ENCODE peak calls at places on chromosomes 5 and 9, in five cellular contexts. One of them, this sample, is unnamed.

GRCh38 chr5:132464155-132464939 is 26.2 kb downstream of the IRF1 start:
- DNase-seq in esophagus muscularis mucosa: no peak
- DNase-seq in breast epithelium: no peak
- DNase-seq in HCT116: no peak
- DNase-seq in uterus: peak
- DNase-seq in this sample: no peak

GRCh38 chr9:72661401-72662135 is 140.2 kb downstream of the TMC1 start:
- DNase-seq in HCT116: no peak
- DNase-seq in breast epithelium: no peak
- DNase-seq in esophagus muscularis mucosa: no peak
- DNase-seq in uterus: no peak
- DNase-seq in this sample: no peak

GRCh38 chr9:85483214-85483613 is 258.5 kb downstream of the AGTPBP1 start:
- DNase-seq in esophagus muscularis mucosa: no peak
- DNase-seq in HCT116: peak
- DNase-seq in uterus: no peak
- DNase-seq in breast epithelium: no peak
- DNase-seq in this sample: no peak

GRCh38 chr5:177371705-177372533 is 12.3 kb upstream of the SLC34A1 start:
- DNase-seq in breast epithelium: no peak
- DNase-seq in HCT116: no peak
- DNase-seq in esophagus muscularis mucosa: no peak
- DNase-seq in uterus: no peak
- DNase-seq in this sample: no peak

GRCh38 chr9:134391319-134392231 is 65.3 kb downstream of the RXRA start:
- DNase-seq in HCT116: no peak
- DNase-seq in breast epithelium: no peak
- DNase-seq in uterus: no peak
- DNase-seq in esophagus muscularis mucosa: no peak
- DNase-seq in this sample: no peak

GRCh38 chr5:435961-436640 is 6.9 kb upstream of the EXOC3 start:
- DNase-seq in breast epithelium: no peak
- DNase-seq in HCT116: no peak
- DNase-seq in uterus: no peak
- DNase-seq in esophagus muscularis mucosa: no peak
- DNase-seq in this sample: no peak

GRCh38 chr9:137435381-137435891 is 5.7 kb downstream of the ENTPD8 start:
- DNase-seq in HCT116: no peak
- DNase-seq in uterus: no peak
- DNase-seq in breast epithelium: no peak
- DNase-seq in esophagus muscularis mucosa: no peak
- DNase-seq in this sample: peak

GRCh38 chr9:87517732-87518131 is 20.1 kb downstream of the DAPK1 start:
- DNase-seq in HCT116: no peak
- DNase-seq in breast epithelium: no peak
- DNase-seq in esophagus muscularis mucosa: no peak
- DNase-seq in uterus: no peak
- DNase-seq in this sample: no peak

GRCh38 chr9:122132539-122132938 is 27.0 kb downstream of the NDUFA8 start:
- DNase-seq in breast epithelium: no peak
- DNase-seq in uterus: no peak
- DNase-seq in esophagus muscularis mucosa: no peak
- DNase-seq in HCT116: no peak
- DNase-seq in this sample: no peak

GRCh38 chr5:154753792-154754191 is 1.4 kb upstream of the LARP1 start:
- DNase-seq in esophagus muscularis mucosa: no peak
- DNase-seq in HCT116: no peak
- DNase-seq in breast epithelium: peak
- DNase-seq in uterus: peak
- DNase-seq in this sample: peak

GRCh38 chr5:159741829-159742228 is 174.5 kb upstream of the ADRA1B start:
- DNase-seq in esophagus muscularis mucosa: peak
- DNase-seq in breast epithelium: no peak
- DNase-seq in HCT116: no peak
- DNase-seq in uterus: no peak
- DNase-seq in this sample: no peak

GRCh38 chr5:123456242-123456641 is 33.0 kb upstream of the CEP120 start:
- DNase-seq in esophagus muscularis mucosa: no peak
- DNase-seq in breast epithelium: no peak
- DNase-seq in HCT116: no peak
- DNase-seq in uterus: no peak
- DNase-seq in this sample: no peak

GRCh38 chr5:181283347-181283746 is 22.4 kb upstream of the TRIM52 start:
- DNase-seq in uterus: no peak
- DNase-seq in esophagus muscularis mucosa: no peak
- DNase-seq in breast epithelium: no peak
- DNase-seq in HCT116: no peak
- DNase-seq in this sample: no peak

GRCh38 chr5:149646564-149646963 is 65.3 kb downstream of the ARHGEF37 start:
- DNase-seq in esophagus muscularis mucosa: no peak
- DNase-seq in breast epithelium: no peak
- DNase-seq in uterus: no peak
- DNase-seq in HCT116: no peak
- DNase-seq in this sample: no peak

GRCh38 chr9:129666575-129666974 is 1.1 kb downstream of the PRRX2 start:
- DNase-seq in esophagus muscularis mucosa: no peak
- DNase-seq in HCT116: no peak
- DNase-seq in uterus: no peak
- DNase-seq in breast epithelium: no peak
- DNase-seq in this sample: no peak

GRCh38 chr5:3657364-3658003 is 61.9 kb downstream of the IRX1 start:
- DNase-seq in esophagus muscularis mucosa: no peak
- DNase-seq in HCT116: no peak
- DNase-seq in uterus: no peak
- DNase-seq in breast epithelium: no peak
- DNase-seq in this sample: no peak

GRCh38 chr9:124828679-124829669 is 24.3 kb upstream of the WDR38 start:
- DNase-seq in HCT116: no peak
- DNase-seq in esophagus muscularis mucosa: no peak
- DNase-seq in breast epithelium: no peak
- DNase-seq in uterus: no peak
- DNase-seq in this sample: no peak

GRCh38 chr9:132169672-132170392 is 8.0 kb downstream of the NTNG2 start:
- DNase-seq in HCT116: peak
- DNase-seq in breast epithelium: no peak
- DNase-seq in uterus: no peak
- DNase-seq in esophagus muscularis mucosa: no peak
- DNase-seq in this sample: peak

GRCh38 chr9:35908484-35909125 is 685 bp upstream of the SPAAR start:
- DNase-seq in HCT116: no peak
- DNase-seq in breast epithelium: no peak
- DNase-seq in uterus: peak
- DNase-seq in esophagus muscularis mucosa: no peak
- DNase-seq in this sample: peak

GRCh38 chr9:102185962-102186361 is 447.5 kb upstream of the GRIN3A start:
- DNase-seq in breast epithelium: no peak
- DNase-seq in HCT116: no peak
- DNase-seq in esophagus muscularis mucosa: no peak
- DNase-seq in uterus: no peak
- DNase-seq in this sample: no peak

GRCh38 chr5:55278778-55279177 is 28.7 kb downstream of the DHX29 start:
- DNase-seq in breast epithelium: no peak
- DNase-seq in esophagus muscularis mucosa: no peak
- DNase-seq in HCT116: no peak
- DNase-seq in uterus: no peak
- DNase-seq in this sample: no peak

GRCh38 chr5:95317085-95317484 is 32.2 kb upstream of the MCTP1 start:
- DNase-seq in HCT116: no peak
- DNase-seq in esophagus muscularis mucosa: no peak
- DNase-seq in breast epithelium: no peak
- DNase-seq in uterus: no peak
- DNase-seq in this sample: no peak
- TF ChIP-seq CTCF in HCT116: no peak
- TF ChIP-seq CTCF in esophagus muscularis mucosa: no peak
- TF ChIP-seq CTCF in breast epithelium: no peak
- TF ChIP-seq CTCF in uterus: no peak
- TF ChIP-seq CTCF in this sample: no peak

GRCh38 chr9:112265391-112265790 is 68.0 kb downstream of the PTBP3 start:
- DNase-seq in esophagus muscularis mucosa: no peak
- DNase-seq in uterus: no peak
- DNase-seq in HCT116: no peak
- DNase-seq in breast epithelium: no peak
- DNase-seq in this sample: no peak
- H3K4me3 ChIP-seq in esophagus muscularis mucosa: no peak
- H3K4me3 ChIP-seq in uterus: no peak
- H3K4me3 ChIP-seq in HCT116: no peak
- H3K4me3 ChIP-seq in breast epithelium: no peak
- H3K4me3 ChIP-seq in this sample: no peak

GRCh38 chr5:135708481-135708880 is 126.0 kb upstream of the SLC25A48 start:
- DNase-seq in breast epithelium: no peak
- DNase-seq in HCT116: no peak
- DNase-seq in uterus: no peak
- DNase-seq in esophagus muscularis mucosa: no peak
- DNase-seq in this sample: no peak
- TF ChIP-seq POLR2A in breast epithelium: no peak
- TF ChIP-seq POLR2A in HCT116: no peak
- TF ChIP-seq POLR2A in uterus: no peak
- TF ChIP-seq POLR2A in esophagus muscularis mucosa: no peak
- TF ChIP-seq POLR2A in this sample: no peak

DNA sequence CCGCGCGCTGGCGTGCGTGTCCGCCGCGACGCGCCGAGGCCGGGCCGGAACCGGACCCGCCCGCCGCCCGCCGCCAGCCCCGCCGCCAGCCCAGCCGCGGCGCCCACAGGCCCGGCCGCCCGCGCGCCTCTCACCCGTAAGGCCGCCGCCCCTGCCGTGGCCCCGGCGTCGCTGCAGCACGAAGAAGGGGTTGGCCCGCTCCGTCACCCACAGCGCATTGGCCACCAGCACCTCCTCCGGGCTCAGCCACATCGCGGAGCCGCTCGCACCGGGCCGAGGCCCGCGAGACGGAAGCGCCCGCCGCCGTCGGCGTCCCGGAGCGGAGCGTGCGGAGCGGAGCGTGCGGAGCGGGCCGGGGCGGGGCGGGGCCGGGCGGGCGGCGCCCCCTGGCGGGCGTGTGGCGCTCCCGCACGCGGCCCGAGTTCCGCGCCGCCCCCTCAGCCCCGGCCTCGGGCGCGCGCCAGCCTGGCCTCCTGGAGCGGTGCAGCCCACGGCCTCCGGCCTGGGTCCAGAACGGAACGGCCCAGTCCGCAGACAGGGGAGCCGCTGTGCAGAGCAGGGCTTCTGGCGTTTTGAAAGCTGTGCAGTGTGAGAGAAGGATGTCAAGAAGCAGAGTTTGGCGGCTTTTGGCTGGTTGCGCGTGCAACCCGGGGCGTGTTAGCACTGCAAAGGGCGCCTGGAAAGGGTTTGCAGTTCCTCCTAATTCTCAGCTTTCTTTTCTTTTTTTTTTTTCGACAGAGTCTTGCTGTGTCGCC is at the start of gene TBC1D9B:
- DNase-seq in HCT116: no peak
- DNase-seq in breast epithelium: no peak
- DNase-seq in uterus: peak
- DNase-seq in esophagus muscularis mucosa: no peak
- DNase-seq in this sample: peak
- TF ChIP-seq CTCF in HCT116: no peak
- TF ChIP-seq CTCF in breast epithelium: no peak
- TF ChIP-seq CTCF in uterus: peak
- TF ChIP-seq CTCF in esophagus muscularis mucosa: peak
- TF ChIP-seq CTCF in this sample: peak

GRCh38 chr5:80204808-80205614 is 50.8 kb downstream of the SERINC5 start:
- DNase-seq in esophagus muscularis mucosa: no peak
- DNase-seq in uterus: no peak
- DNase-seq in HCT116: no peak
- DNase-seq in breast epithelium: no peak
- DNase-seq in this sample: no peak
- H3K4me3 ChIP-seq in esophagus muscularis mucosa: no peak
- H3K4me3 ChIP-seq in uterus: no peak
- H3K4me3 ChIP-seq in HCT116: no peak
- H3K4me3 ChIP-seq in breast epithelium: no peak
- H3K4me3 ChIP-seq in this sample: no peak

DNA sequence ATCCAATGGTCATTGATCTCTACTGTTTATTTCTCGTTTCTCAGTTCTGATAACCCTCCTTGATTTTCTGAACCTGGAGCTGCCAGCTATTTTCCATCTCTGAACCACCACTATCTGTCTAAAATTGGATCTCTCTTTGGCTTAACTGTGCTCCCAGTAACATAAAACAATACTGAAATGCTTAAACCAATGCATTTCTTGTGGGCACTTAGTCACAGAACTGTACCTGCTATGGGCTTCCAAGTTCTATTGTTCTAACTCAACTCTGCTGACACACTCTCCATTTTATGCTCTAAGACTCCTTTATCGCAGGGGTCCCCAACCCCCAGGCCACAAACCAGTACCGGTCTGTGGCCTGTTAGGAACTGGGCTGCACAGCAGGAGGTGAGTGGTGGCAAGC is 120.6 kb downstream of the LHFPL2 start:
- DNase-seq in HCT116: no peak
- DNase-seq in esophagus muscularis mucosa: no peak
- DNase-seq in breast epithelium: no peak
- DNase-seq in uterus: no peak
- DNase-seq in this sample: no peak
- TF ChIP-seq POLR2A in HCT116: no peak
- TF ChIP-seq POLR2A in esophagus muscularis mucosa: no peak
- TF ChIP-seq POLR2A in breast epithelium: no peak
- TF ChIP-seq POLR2A in uterus: no peak
- TF ChIP-seq POLR2A in this sample: no peak

GRCh38 chr9:98848450-98849149 is 41.1 kb downstream of the GALNT12 start:
- DNase-seq in uterus: peak
- DNase-seq in esophagus muscularis mucosa: no peak
- DNase-seq in HCT116: peak
- DNase-seq in breast epithelium: peak
- DNase-seq in this sample: peak
- TF ChIP-seq CTCF in uterus: peak
- TF ChIP-seq CTCF in esophagus muscularis mucosa: peak
- TF ChIP-seq CTCF in HCT116: peak
- TF ChIP-seq CTCF in breast epithelium: peak
- TF ChIP-seq CTCF in this sample: peak